ENCODE peak calls at places on chromosomes 5 and 9, in four cellular contexts. N is HepG2, C is GM12878, E is K562. G is an unnamed sample.
A peak's percentile ranks its signal among the peaks of the same experiment; 100 is the strongest.

GRCh38 chr9:74562611-74563010 is 65.5 kb downstream of the RORB start:
- DNase-seq in N (no peak), C (no peak), E (no peak), G (no peak)

GRCh38 chr5:73464016-73464745 is 15.6 kb upstream of the FOXD1 start:
- DNase-seq in N (no peak), C (no peak), E (no peak), G (no peak)

GRCh38 chr9:36623280-36623679 is 50.6 kb downstream of the MELK start:
- DNase-seq in N (no peak), C (no peak), E (no peak), G (no peak)

GRCh38 chr9:99497641-99498040 is 275.6 kb downstream of the SEC61B start:
- DNase-seq in N (no peak), C (no peak), E (no peak), G (no peak)

GRCh38 chr9:109118802-109119438 is 827 bp downstream of the TMEM245 start:
- DNase-seq in N (peak; percentile 16), C (no peak), E (peak; percentile 22), G (no peak)

GRCh38 chr9:119005162-119005561 is 364.1 kb downstream of the BRINP1 start:
- DNase-seq in N (no peak), C (no peak), E (no peak), G (no peak)

GRCh38 chr5:427415-428087 is 15.4 kb upstream of the EXOC3 start:
- DNase-seq in N (no peak), C (no peak), E (no peak), G (no peak)

GRCh38 chr5:38290028-38290653 is 31.8 kb downstream of the EGFLAM start:
- DNase-seq in N (no peak), C (no peak), E (peak; percentile 31), G (no peak)

GRCh38 chr9:118940477-118940876 is 428.8 kb downstream of the BRINP1 start:
- DNase-seq in N (no peak), C (no peak), E (no peak), G (no peak)

GRCh38 chr9:6367128-6367741 is 39.1 kb downstream of the TPD52L3 start:
- DNase-seq in N (no peak), C (no peak), E (no peak), G (no peak)

GRCh38 chr9:130042406-130042930 is 521 bp downstream of the FNBP1 start:
- DNase-seq in N (no peak), C (no peak), E (peak; percentile 35), G (peak; percentile 39)

GRCh38 chr9:78982849-78983248 is 588.9 kb upstream of the TLE4 start:
- DNase-seq in N (no peak), C (no peak), E (no peak), G (no peak)

GRCh38 chr9:6925841-6926240 is 168.1 kb downstream of the KDM4C start:
- DNase-seq in N (no peak), C (no peak), E (no peak), G (no peak)

GRCh38 chr9:122941560-122942234 is 877 bp downstream of the RABGAP1 start:
- DNase-seq in N (peak; percentile 38), C (no peak), E (no peak), G (peak; percentile 20)

GRCh38 chr9:131875828-131876485 is 136.1 kb upstream of the RAPGEF1 start:
- DNase-seq in N (no peak), C (no peak), E (no peak), G (no peak)

GRCh38 chr5:174981416-174981815 is 257.0 kb downstream of the MSX2 start:
- DNase-seq in N (no peak), C (no peak), E (no peak), G (no peak)

GRCh38 chr5:67299317-67299716 is 102.7 kb upstream of the CD180 start:
- DNase-seq in N (no peak), C (no peak), E (no peak), G (no peak)

GRCh38 chr5:124124711-124125229 is 612.8 kb downstream of the CSNK1G3 start:
- DNase-seq in N (no peak), C (no peak), E (no peak), G (no peak)

GRCh38 chr9:1386420-1386819 is 336.3 kb downstream of the DMRT2 start:
- DNase-seq in N (no peak), C (no peak), E (no peak), G (no peak)

GRCh38 chr5:68264024-68264956 is 48.7 kb downstream of the PIK3R1 start:
- DNase-seq in N (peak; percentile 86), C (no peak), E (no peak), G (no peak)

GRCh38 chr5:68543212-68543611 is 327.7 kb downstream of the PIK3R1 start:
- DNase-seq in N (no peak), C (no peak), E (no peak), G (no peak)

GRCh38 chr9:127899200-127899943 is at the start of gene ST6GALNAC6:
- DNase-seq in N (no peak), C (no peak), E (peak; percentile 92), G (peak; percentile 65)
- TF ChIP-seq KDM1A in N (no peak), C (no peak), E (no peak), G (no peak)

GRCh38 chr5:120394259-120394658 is 69.8 kb upstream of the PRR16 start:
- DNase-seq in N (no peak), C (no peak), E (no peak), G (no peak)
- TF ChIP-seq CTCF in N (no peak), C (no peak), E (no peak), G (no peak)

GRCh38 chr5:95871407-95871806 is 48.9 kb upstream of the GLRX start:
- DNase-seq in N (no peak), C (no peak), E (no peak), G (no peak)

GRCh38 chr5:95876782-95877181 is 54.3 kb upstream of the GLRX start:
- DNase-seq in N (no peak), C (no peak), E (no peak), G (no peak)

GRCh38 chr5:95870105-95870672 is 47.7 kb upstream of the GLRX start:
- DNase-seq in N (peak; percentile 54), C (peak; percentile 65), E (no peak), G (no peak)

GRCh38 chr5:95873351-95873750 is 50.8 kb upstream of the GLRX start:
- DNase-seq in N (no peak), C (no peak), E (no peak), G (no peak)

GRCh38 chr5:95872333-95873268 is 50.1 kb upstream of the GLRX start:
- DNase-seq in N (no peak), C (no peak), E (no peak), G (no peak)
- TF ChIP-seq REST in N (no peak), C (no peak), E (no peak), G (no peak)

GRCh38 chr5:65014769-65015168 is 246.0 kb downstream of the CWC27 start:
- DNase-seq in N (no peak), C (no peak), E (no peak), G (no peak)

GRCh38 chr5:65013141-65013540 is 244.4 kb downstream of the CWC27 start:
- DNase-seq in N (no peak), C (no peak), E (no peak), G (no peak)

GRCh38 chr5:65017636-65018035 is 248.9 kb downstream of the CWC27 start:
- DNase-seq in N (no peak), C (no peak), E (no peak), G (no peak)

GRCh38 chr5:65018763-65019162 is 250.0 kb downstream of the CWC27 start:
- DNase-seq in N (no peak), C (no peak), E (no peak), G (no peak)

GRCh38 chr5:65015767-65016166 is 247.0 kb downstream of the CWC27 start:
- DNase-seq in N (no peak), C (no peak), E (no peak), G (no peak)
- TF ChIP-seq KDM1A in N (no peak), C (no peak), E (no peak), G (no peak)

GRCh38 chr5:55218966-55219365 is 8.1 kb downstream of the MCIDAS start:
- DNase-seq in N (no peak), C (no peak), E (no peak), G (no peak)
- TF ChIP-seq CTCF in N (no peak), C (no peak), E (no peak), G (no peak)

DNA sequence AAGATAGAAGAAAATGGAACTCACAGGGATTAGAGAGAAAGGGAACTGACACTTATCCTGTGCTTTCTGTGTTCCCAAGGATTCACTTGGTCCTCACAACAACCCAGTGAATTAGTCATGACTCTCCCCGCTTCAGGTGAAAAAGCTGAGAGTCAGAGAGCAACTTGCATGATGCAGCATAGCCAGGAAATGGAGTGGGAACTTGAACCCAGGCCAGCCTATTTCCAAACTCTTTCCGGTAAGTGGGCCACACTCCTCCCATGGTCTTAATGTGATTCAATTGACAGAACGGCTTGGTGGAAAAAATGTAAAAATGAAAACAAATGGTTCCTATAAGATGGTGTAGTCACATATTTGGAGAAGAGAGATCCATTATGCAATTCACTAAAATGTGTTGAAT is 45.9 kb upstream of the CEMIP2 start:
- DNase-seq in N (no peak), C (no peak), E (no peak), G (no peak)
- TF ChIP-seq REST in N (no peak), C (no peak), E (no peak), G (no peak)

GRCh38 chr9:136605966-136606365 is 56.8 kb upstream of the EGFL7 start:
- DNase-seq in N (no peak), C (no peak), E (no peak), G (no peak)
- TF ChIP-seq KDM1A in N (no peak), C (no peak), E (no peak), G (no peak)